ENCODE peak calls at places on chromosomes 16 and 17, in five cellular contexts. H is brain microvascular endothelial cell, O is suprapubic skin, L is adrenal gland, X is aorta. B is an unnamed sample.

GRCh38 chr17:38351412-38352222 is at the start of gene SOCS7:
- DNase-seq in X (peak; percentile 96), L (peak; percentile 95), O (peak; percentile 95), H (peak; percentile 78), B (peak; percentile 72)

GRCh38 chr16:67022531-67023214 is 6.3 kb upstream of the CBFB start:
- DNase-seq in L (no peak), H (peak; percentile 20), O (no peak), X (no peak), B (no peak)

GRCh38 chr17:42002792-42003301 is 14.4 kb downstream of the DNAJC7 start:
- DNase-seq in X (no peak), H (no peak), L (no peak), O (no peak), B (no peak)

GRCh38 chr16:57801098-57801855 is 1.0 kb downstream of the KIFC3 start:
- DNase-seq in X (no peak), L (peak; percentile 49), O (no peak), H (peak; percentile 66), B (no peak)

GRCh38 chr17:77476920-77477805 is 336.4 kb downstream of the SEC14L1 start:
- DNase-seq in H (peak; percentile 96), X (peak; percentile 89), L (peak; percentile 89), O (no peak), B (peak; percentile 95)

GRCh38 chr16:77531741-77532140 is 96.9 kb upstream of the ADAMTS18 start:
- DNase-seq in H (peak; percentile 75), X (no peak), O (no peak), L (no peak), B (peak; percentile 20)

GRCh38 chr17:48551206-48551597 is 6.3 kb upstream of the HOXB2 start:
- DNase-seq in L (no peak), H (no peak), X (no peak), O (no peak), B (no peak)

GRCh38 chr17:56786989-56787482 is 46.7 kb downstream of the C17orf67 start:
- DNase-seq in O (no peak), H (peak; percentile 79), X (peak; percentile 56), L (peak; percentile 73), B (peak; percentile 67)

GRCh38 chr16:35365675-35366074 is 1906.3 kb downstream of the TP53TG3F start:
- DNase-seq in O (no peak), H (no peak), L (no peak), X (no peak), B (no peak)

GRCh38 chr16:25264599-25264998 is 7.0 kb upstream of the ZKSCAN2 start:
- DNase-seq in H (peak; percentile 14), X (no peak), O (no peak), L (no peak), B (no peak)

GRCh38 chr17:6069611-6070279 is 434 bp upstream of the WSCD1 start:
- DNase-seq in X (no peak), H (no peak), L (peak; percentile 25), O (no peak), B (no peak)

GRCh38 chr16:57892447-57893096 is 78.4 kb downstream of the CNGB1 start:
- DNase-seq in L (peak; percentile 42), H (peak; percentile 62), X (peak; percentile 75), O (no peak), B (no peak)

GRCh38 chr17:40291311-40291710 is 3.6 kb downstream of the CDC6 start:
- DNase-seq in X (no peak), O (no peak), H (no peak), L (no peak), B (no peak)

GRCh38 chr17:81339502-81340296 is 44.6 kb upstream of the SLC38A10 start:
- DNase-seq in X (no peak), O (no peak), L (no peak), H (no peak), B (no peak)

GRCh38 chr17:39187152-39187830 is 10.2 kb downstream of the CACNB1 start:
- DNase-seq in X (no peak), H (no peak), L (no peak), O (no peak), B (no peak)

GRCh38 chr17:81638683-81639082 is 1.7 kb downstream of the TSPAN10 start:
- DNase-seq in H (no peak), X (no peak), L (no peak), O (no peak), B (no peak)

GRCh38 chr16:89691986-89692569 is 5.6 kb downstream of the CDK10 start:
- DNase-seq in O (peak; percentile 61), L (no peak), H (no peak), X (no peak), B (no peak)

GRCh38 chr16:84839054-84839453 is 19.3 kb downstream of the CRISPLD2 start:
- DNase-seq in X (no peak), L (no peak), H (peak; percentile 70), O (no peak), B (no peak)

GRCh38 chr17:14205992-14206461 is 30.6 kb downstream of the CDRT15 start:
- DNase-seq in O (no peak), L (no peak), H (no peak), X (no peak), B (no peak)

GRCh38 chr16:86524029-86524428 is 13.7 kb downstream of the FOXF1 start:
- DNase-seq in H (no peak), L (no peak), X (no peak), O (no peak), B (no peak)

GRCh38 chr17:29567362-29568330 is 809 bp upstream of the ABHD15 start:
- DNase-seq in H (peak; percentile 29), L (peak; percentile 71), O (peak; percentile 88), X (peak; percentile 81), B (no peak)

GRCh38 chr17:9443811-9444210 is 131.8 kb downstream of the STX8 start:
- DNase-seq in H (no peak), L (no peak), O (no peak), X (no peak), B (no peak)

GRCh38 chr16:56715128-56715527 is 14.8 kb upstream of the NUP93 start:
- DNase-seq in H (no peak), O (no peak), X (no peak), L (no peak), B (no peak)

GRCh38 chr17:67491009-67491677 is 114.1 kb downstream of the PITPNC1 start:
- DNase-seq in L (peak; percentile 97), X (peak; percentile 91), O (peak; percentile 95), H (peak; percentile 100), B (peak; percentile 98)

GRCh38 chr17:14289162-14289561 is 11.7 kb upstream of the HS3ST3B1 start:
- DNase-seq in L (no peak), H (no peak), O (no peak), X (no peak), B (no peak)

DNA sequence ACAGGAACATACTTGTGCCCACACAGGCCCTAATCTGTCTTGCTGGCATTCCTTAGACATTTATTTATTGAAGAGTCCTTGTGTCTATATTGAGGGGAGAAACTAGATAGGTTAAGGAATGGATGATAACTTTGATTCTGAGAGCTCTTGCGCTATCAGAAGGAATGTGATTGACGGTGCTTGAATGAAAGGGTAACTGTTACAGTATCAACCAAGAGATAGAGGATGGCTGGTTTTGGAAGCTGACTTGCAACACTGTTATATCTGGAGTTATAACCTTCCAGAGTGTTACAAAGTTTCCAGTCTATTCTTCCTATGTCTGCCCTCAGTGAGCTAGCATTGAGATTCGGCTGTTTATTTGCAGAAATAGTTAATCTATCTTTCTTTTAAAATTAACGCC is 36.5 kb downstream of the PRKCA start:
- DNase-seq in O (no peak), L (no peak), H (no peak), X (no peak), B (no peak)
- H3K4me3 ChIP-seq in O (no peak overlapping the region), L (no peak overlapping the region), H (no peak overlapping the region), X (no peak overlapping the region), B (no peak overlapping the region)

GRCh38 chr17:31226373-31226772 is 70.7 kb downstream of the OMG start:
- DNase-seq in H (no peak), L (no peak), O (no peak), X (no peak), B (no peak)

GRCh38 chr17:31226950-31227349 is 70.1 kb downstream of the OMG start:
- DNase-seq in O (no peak), L (no peak), H (no peak), X (no peak), B (no peak)

GRCh38 chr17:31224366-31224765 is 72.7 kb downstream of the OMG start:
- DNase-seq in O (no peak), X (no peak), L (no peak), H (no peak), B (no peak)

DNA sequence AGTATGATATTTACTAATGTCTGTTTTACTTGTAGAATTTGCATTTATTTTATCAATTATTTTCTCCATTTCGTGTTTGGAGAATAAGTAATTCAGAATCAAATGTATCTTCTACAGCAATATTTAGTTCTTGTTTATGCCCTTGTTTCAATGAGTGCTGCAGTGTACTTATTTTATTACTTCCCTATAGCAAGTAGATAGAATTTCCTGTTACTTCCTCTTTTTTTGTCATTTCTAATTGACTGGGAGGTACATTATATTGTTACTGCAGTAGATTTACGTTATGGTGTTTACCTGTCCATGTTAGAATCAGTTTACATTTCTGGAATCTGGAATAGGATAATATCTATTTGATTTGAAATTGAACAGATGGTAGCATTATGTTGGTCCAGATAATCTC is 71.2 kb downstream of the OMG start:
- DNase-seq in O (no peak), X (no peak), H (no peak), L (no peak), B (no peak)
- H3K4me3 ChIP-seq in O (no peak overlapping the region), X (no peak overlapping the region), H (no peak overlapping the region), L (no peak overlapping the region), B (no peak overlapping the region)

GRCh38 chr17:1377334-1377733 is 22.7 kb downstream of the YWHAE start:
- DNase-seq in X (no peak), H (no peak), L (no peak), O (no peak), B (no peak)
- H3K4me3 ChIP-seq in X (no peak overlapping the region), H (no peak overlapping the region), L (no peak overlapping the region), O (no peak overlapping the region), B (no peak overlapping the region)

GRCh38 chr16:15509051-15509592 is 74.7 kb downstream of the BMERB1 start:
- DNase-seq in O (no peak), H (peak; percentile 84), L (no peak), X (no peak), B (no peak)
- H3K4me3 ChIP-seq in O (no peak overlapping the region), H (no peak overlapping the region), L (no peak overlapping the region), X (no peak overlapping the region), B (no peak overlapping the region)

GRCh38 chr17:27631897-27632725 is 1.1 kb downstream of the LGALS9 start:
- DNase-seq in L (no peak), X (no peak), H (no peak), O (no peak), B (no peak)
- H3K4me3 ChIP-seq in L (no peak overlapping the region), X (no peak overlapping the region), H (no peak overlapping the region), O (peak overlapping the region; percentile 36), B (no peak overlapping the region)

GRCh38 chr16:53207810-53208752 is 153.3 kb downstream of the CHD9 start:
- DNase-seq in L (peak; percentile 53), H (peak; percentile 74), O (no peak), X (no peak), B (peak; percentile 51)
- H3K4me3 ChIP-seq in L (peak overlapping the region; percentile 70), H (peak overlapping the region; percentile 61), O (peak overlapping the region; percentile 46), X (peak overlapping the region; percentile 11), B (peak overlapping the region; percentile 56)

B was measured in skeletal muscle cell.